ENCODE peak calls at places on chromosomes 3 and 15, in six cellular contexts. E is fibroblast of the conjunctiva, A is uterus, N is RWPE1, H is mesothelial cell of epicardium, O is CD14-positive monocyte. V is an unnamed sample.

GRCh38 chr3:9497821-9498565 is 55.6 kb downstream of the LHFPL4 start:
- DNase-seq in E (no peak), A (no peak), N (peak), H (no peak), O (no peak), V (peak)

GRCh38 chr3:80889643-80890042 is 871.8 kb downstream of the GBE1 start:
- DNase-seq in E (no peak), A (no peak), N (no peak), H (no peak), O (no peak), V (no peak)

GRCh38 chr3:53092942-53093341 is 37.3 kb downstream of the RFT1 start:
- DNase-seq in E (no peak), A (no peak), N (no peak), H (no peak), O (no peak), V (no peak)

GRCh38 chr3:129657261-129658046 is 51.0 kb upstream of the PLXND1 start:
- DNase-seq in E (no peak), A (no peak), N (no peak), H (no peak), O (no peak), V (no peak)

GRCh38 chr3:109944836-109945235 is 607.5 kb upstream of the DPPA4 start:
- DNase-seq in E (no peak), A (no peak), N (no peak), H (no peak), O (no peak), V (no peak)

GRCh38 chr3:33886015-33886414 is 87.6 kb downstream of the PDCD6IP start:
- DNase-seq in E (no peak), A (no peak), N (peak), H (no peak), O (no peak), V (no peak)

GRCh38 chr3:8328971-8329370 is 172.7 kb upstream of the LMCD1 start:
- DNase-seq in E (no peak), A (no peak), N (no peak), H (no peak), O (no peak), V (no peak)

GRCh38 chr15:101578443-101578894 is 73.7 kb downstream of the TM2D3 start:
- DNase-seq in E (no peak), A (no peak), N (no peak), H (no peak), O (no peak), V (no peak)

GRCh38 chr15:63503739-63504246 is 600 bp upstream of the USP3 start:
- DNase-seq in E (no peak), A (peak), N (peak), H (no peak), O (peak), V (peak)

GRCh38 chr3:139928708-139929505 is 6.1 kb upstream of the CLSTN2 start:
- DNase-seq in E (no peak), A (no peak), N (no peak), H (no peak), O (no peak), V (no peak)

GRCh38 chr3:16148213-16148612 is 26.3 kb upstream of the GALNT15 start:
- DNase-seq in E (no peak), A (no peak), N (no peak), H (no peak), O (no peak), V (no peak)

GRCh38 chr15:89660556-89660955 is 5.3 kb upstream of the KIF7 start:
- DNase-seq in E (no peak), A (no peak), N (no peak), H (no peak), O (no peak), V (no peak)

GRCh38 chr15:48794697-48795134 is 16.2 kb downstream of the CEP152 start:
- DNase-seq in E (no peak), A (no peak), N (no peak), H (no peak), O (no peak), V (peak)

GRCh38 chr3:12545473-12545791 is at the start of gene MKRN2OS:
- DNase-seq in E (no peak), A (no peak), N (peak), H (no peak), O (no peak), V (peak)

GRCh38 chr3:3110299-3110630 is at the start of gene IL5RA:
- DNase-seq in E (no peak), A (no peak), N (no peak), H (no peak), O (no peak), V (no peak)

GRCh38 chr3:112776836-112777235 is 69.8 kb downstream of the CD200R1L start:
- DNase-seq in E (no peak), A (no peak), N (no peak), H (no peak), O (no peak), V (no peak)

GRCh38 chr3:129723558-129724324 is 117.3 kb upstream of the PLXND1 start:
- DNase-seq in E (peak), A (peak), N (peak), H (no peak), O (no peak), V (no peak)

GRCh38 chr3:49910409-49911123 is 6.9 kb upstream of the MST1R start:
- DNase-seq in E (no peak), A (no peak), N (no peak), H (no peak), O (no peak), V (no peak)

GRCh38 chr3:38643090-38643489 is 6.4 kb downstream of the SCN5A start:
- DNase-seq in E (no peak), A (no peak), N (no peak), H (no peak), O (no peak), V (no peak)

GRCh38 chr3:123522666-123523412 is 62.0 kb downstream of the HACD2 start:
- DNase-seq in E (no peak), A (no peak), N (no peak), H (no peak), O (no peak), V (no peak)

GRCh38 chr3:97979610-97980009 is 7.4 kb upstream of the RIOX2 start:
- DNase-seq in E (no peak), A (no peak), N (no peak), H (no peak), O (no peak), V (no peak)

GRCh38 chr3:138187296-138188012 is at the start of gene ARMC8:
- DNase-seq in E (no peak), A (peak), N (peak), H (peak), O (peak), V (peak)

GRCh38 chr15:31214158-31214863 is 112.3 kb upstream of the KLF13 start:
- DNase-seq in E (no peak), A (no peak), N (no peak), H (no peak), O (no peak), V (no peak)

GRCh38 chr3:47022540-47023161 is 43.2 kb downstream of the NBEAL2 start:
- DNase-seq in E (no peak), A (no peak), N (no peak), H (no peak), O (no peak), V (no peak)

GRCh38 chr3:196012481-196012880 is 69.4 kb downstream of the TFRC start:
- DNase-seq in E (no peak), A (no peak), N (peak), H (no peak), O (no peak), V (no peak)

GRCh38 chr15:57422113-57422754 is 45.9 kb downstream of the CGNL1 start:
- DNase-seq in E (no peak), A (no peak), N (no peak), H (no peak), O (no peak), V (no peak)

GRCh38 chr3:147354621-147355020 is 51.7 kb downstream of the ZIC4 start:
- DNase-seq in E (no peak), A (no peak), N (no peak), H (no peak), O (no peak), V (no peak)

GRCh38 chr15:39200586-39200985 is 380.3 kb upstream of the THBS1 start:
- DNase-seq in E (no peak), A (no peak), N (no peak), H (no peak), O (no peak), V (no peak)

GRCh38 chr15:77869021-77869895 is 208.3 kb downstream of the TBC1D2B start:
- DNase-seq in E (no peak), A (no peak), N (peak), H (no peak), O (no peak), V (peak)

GRCh38 chr3:155179425-155179814 is 99.3 kb downstream of the MME start:
- DNase-seq in E (no peak), A (no peak), N (no peak), H (no peak), O (no peak), V (no peak)

GRCh38 chr3:25910997-25911396 is 121.1 kb downstream of the OXSM start:
- DNase-seq in E (no peak), A (no peak), N (no peak), H (no peak), O (no peak), V (no peak)

GRCh38 chr3:173465112-173465511 is 67.6 kb downstream of the NLGN1 start:
- DNase-seq in E (peak), A (no peak), N (peak), H (no peak), O (no peak), V (no peak)

GRCh38 chr3:180176059-180176458 is 139.3 kb upstream of the PEX5L start:
- DNase-seq in E (no peak), A (no peak), N (no peak), H (no peak), O (no peak), V (no peak)

GRCh38 chr3:67325231-67325630 is 327.1 kb downstream of the KBTBD8 start:
- DNase-seq in E (no peak), A (no peak), N (no peak), H (no peak), O (no peak), V (no peak)

GRCh38 chr3:124981472-124981871 is 46.9 kb upstream of the MUC13 start:
- DNase-seq in E (no peak), A (no peak), N (no peak), H (no peak), O (no peak), V (no peak)

GRCh38 chr15:101025896-101026631 is 106.9 kb downstream of the LRRK1 start:
- DNase-seq in E (no peak), A (no peak), N (no peak), H (peak), O (no peak), V (no peak)

GRCh38 chr3:26840272-26840870 is 217.8 kb downstream of the LRRC3B start:
- DNase-seq in E (no peak), A (no peak), N (no peak), H (no peak), O (no peak), V (no peak)

GRCh38 chr15:92101706-92102434 is 248.4 kb downstream of the SLCO3A1 start:
- DNase-seq in E (no peak), A (no peak), N (no peak), H (no peak), O (no peak), V (no peak)

GRCh38 chr15:76217029-76217866 is 94.0 kb downstream of the ETFA start:
- DNase-seq in E (no peak), A (no peak), N (peak), H (no peak), O (no peak), V (peak)

GRCh38 chr3:41681479-41681878 is 280.4 kb downstream of the ULK4 start:
- DNase-seq in E (peak), A (no peak), N (peak), H (no peak), O (no peak), V (peak)

V was measured in LoVo.